ENCODE peak calls at places on chromosomes 13 and 19, in four cellular contexts. C is IMR-90, X is OCI-LY7, I is fibroblast of lung. U is an unnamed sample.
A peak's percentile ranks its signal among the peaks of the same experiment; 100 is the strongest.

GRCh38 chr19:50624949-50625600 is 14.6 kb downstream of the SYT3 start:
- DNase-seq in X (no peak), C (no peak), I (no peak), U (no peak)

GRCh38 chr13:70391678-70392077 is 283.4 kb upstream of the KLHL1 start:
- DNase-seq in X (no peak), I (no peak), C (no peak), U (no peak)

GRCh38 chr13:113148407-113148806 is 10.0 kb upstream of the PROZ start:
- DNase-seq in I (no peak), C (no peak), X (no peak), U (no peak)

GRCh38 chr19:39297931-39298634 is 1.9 kb downstream of the IFNL1 start:
- DNase-seq in C (no peak), I (no peak), X (no peak), U (no peak)

GRCh38 chr19:50567052-50567841 is 988 bp downstream of the LRRC4B start:
- DNase-seq in C (no peak), I (no peak), X (no peak), U (no peak)

GRCh38 chr13:110329798-110330461 is 22.8 kb downstream of the COL4A2 start:
- DNase-seq in C (peak; percentile 93), X (no peak), I (peak; percentile 92), U (peak; percentile 91)

GRCh38 chr13:83449666-83450395 is 432.4 kb downstream of the SLITRK1 start:
- DNase-seq in C (peak; percentile 62), X (no peak), I (peak; percentile 87), U (peak; percentile 84)

GRCh38 chr19:46713781-46714522 is 3.0 kb downstream of the PRKD2 start:
- DNase-seq in C (peak; percentile 63), X (peak; percentile 75), I (peak; percentile 79), U (peak; percentile 66)

GRCh38 chr19:916645-917322 is 349 bp upstream of the KISS1R start:
- DNase-seq in X (no peak), I (no peak), C (no peak), U (no peak)

GRCh38 chr19:16782719-16783118 is 46.5 kb upstream of the SIN3B start:
- DNase-seq in X (no peak), C (no peak), I (no peak), U (no peak)

GRCh38 chr19:16620018-16620417 is 8.0 kb downstream of the MED26 start:
- DNase-seq in I (no peak), X (no peak), C (no peak), U (no peak)

GRCh38 chr19:18839465-18840287 is 7.9 kb downstream of the UPF1 start:
- DNase-seq in C (no peak), I (no peak), X (no peak), U (no peak)

GRCh38 chr19:38277969-38278680 is 13.8 kb downstream of the SPINT2 start:
- DNase-seq in X (no peak), I (peak; percentile 63), C (peak; percentile 35), U (peak; percentile 48)

GRCh38 chr13:26978081-26978860 is 193.3 kb downstream of the USP12 start:
- DNase-seq in C (no peak), I (no peak), X (no peak), U (no peak)

GRCh38 chr13:29556742-29557141 is 38.7 kb downstream of the SLC7A1 start:
- DNase-seq in X (no peak), C (no peak), I (peak; percentile 55), U (peak; percentile 40)

GRCh38 chr13:106230450-106230849 is 305.0 kb downstream of the EFNB2 start:
- DNase-seq in C (peak; percentile 83), I (peak; percentile 59), X (no peak), U (peak; percentile 59)

GRCh38 chr13:61994174-61994573 is 578.5 kb upstream of the PCDH20 start:
- DNase-seq in C (no peak), I (no peak), X (no peak), U (no peak)

GRCh38 chr19:45496349-45496953 is 396 bp downstream of the RTN2 start:
- DNase-seq in I (no peak), X (no peak), C (no peak), U (no peak)

GRCh38 chr13:48054601-48055000 is 17.1 kb downstream of the NUDT15 start:
- DNase-seq in X (no peak), C (no peak), I (no peak), U (no peak)

GRCh38 chr19:38734426-38735256 is 9.6 kb downstream of the CAPN12 start:
- DNase-seq in I (peak; percentile 30), X (peak; percentile 66), C (no peak), U (no peak)

GRCh38 chr13:111902726-111903125 is 164.2 kb upstream of the SOX1 start:
- DNase-seq in X (no peak), C (no peak), I (no peak), U (no peak)

GRCh38 chr13:27101289-27101688 is 70.3 kb downstream of the USP12 start:
- DNase-seq in X (no peak), C (no peak), I (no peak), U (no peak)

GRCh38 chr19:11814707-11815050 is 606 bp downstream of the ZNF440 start:
- DNase-seq in C (peak; percentile 29), X (no peak), I (peak; percentile 42), U (peak; percentile 22)

GRCh38 chr19:11046608-11047354 is 42.5 kb upstream of the LDLR start:
- DNase-seq in I (no peak), X (peak; percentile 81), C (no peak), U (no peak)

GRCh38 chr13:28494537-28494860 is 429 bp downstream of the FLT1 start:
- DNase-seq in X (no peak), C (no peak), I (no peak), U (no peak)

GRCh38 chr19:904545-904944 is 8.5 kb downstream of the R3HDM4 start:
- DNase-seq in X (no peak), I (no peak), C (no peak), U (no peak)

GRCh38 chr13:48831248-48831647 is 144.5 kb upstream of the FNDC3A start:
- DNase-seq in I (peak; percentile 29), C (peak; percentile 31), X (no peak), U (peak; percentile 14)

GRCh38 chr13:114148521-114148855 is 16.1 kb upstream of the RASA3 start:
- DNase-seq in I (no peak), X (no peak), C (no peak), U (no peak)

GRCh38 chr13:63048648-63049047 is 1633.0 kb upstream of the PCDH20 start:
- DNase-seq in I (no peak), C (peak; percentile 16), X (no peak), U (no peak)
- H2AFZ ChIP-seq in I (no peak overlapping the region), C (no peak overlapping the region), X (no peak overlapping the region), U (no peak overlapping the region)

DNA sequence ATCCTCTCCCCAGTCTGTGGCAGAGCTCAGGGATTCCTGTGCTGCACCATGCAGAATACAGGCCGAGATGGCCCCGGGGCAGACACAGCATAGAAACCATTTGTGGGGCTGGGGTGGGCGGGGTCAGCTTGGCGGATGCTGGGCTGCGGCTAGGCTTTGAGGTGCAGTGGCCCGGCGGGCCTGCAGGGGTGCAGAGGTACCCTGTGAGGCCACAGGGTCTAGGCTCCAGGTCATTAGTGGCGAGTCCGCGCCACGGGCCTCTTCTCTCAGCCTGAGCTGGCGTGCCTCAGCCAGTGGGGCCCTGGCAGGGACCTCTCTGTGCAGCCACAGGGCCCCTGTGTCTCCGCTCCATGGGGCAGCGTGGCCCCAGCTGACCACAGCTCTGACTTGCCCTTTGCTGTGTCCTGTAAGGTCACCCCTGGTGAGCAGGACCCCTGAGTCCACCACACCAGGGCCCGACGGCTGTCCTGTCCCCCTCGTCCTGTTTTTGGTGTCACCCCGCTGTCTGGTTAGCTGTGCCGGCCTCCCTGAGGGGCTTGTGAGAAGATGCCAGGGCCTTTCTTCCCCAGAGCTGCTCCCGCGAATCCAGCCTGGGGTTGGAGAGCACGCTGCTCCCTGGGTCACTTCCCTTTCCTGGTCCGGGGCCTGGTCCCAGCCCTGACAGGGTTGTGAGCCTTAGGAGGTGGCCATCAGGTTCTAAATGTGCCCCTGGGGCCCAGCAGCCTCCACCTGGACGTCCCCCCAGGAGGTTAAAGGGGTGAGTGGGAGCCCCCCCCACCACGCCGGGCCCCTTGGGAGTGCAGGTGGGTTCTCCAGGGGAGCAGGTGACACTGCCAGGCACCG is 12.1 kb downstream of the KDM4B start:
- DNase-seq in C (no peak), I (no peak), X (no peak), U (no peak)
- TF ChIP-seq CTCF in C (no peak), I (no peak), X (no peak), U (no peak)

DNA sequence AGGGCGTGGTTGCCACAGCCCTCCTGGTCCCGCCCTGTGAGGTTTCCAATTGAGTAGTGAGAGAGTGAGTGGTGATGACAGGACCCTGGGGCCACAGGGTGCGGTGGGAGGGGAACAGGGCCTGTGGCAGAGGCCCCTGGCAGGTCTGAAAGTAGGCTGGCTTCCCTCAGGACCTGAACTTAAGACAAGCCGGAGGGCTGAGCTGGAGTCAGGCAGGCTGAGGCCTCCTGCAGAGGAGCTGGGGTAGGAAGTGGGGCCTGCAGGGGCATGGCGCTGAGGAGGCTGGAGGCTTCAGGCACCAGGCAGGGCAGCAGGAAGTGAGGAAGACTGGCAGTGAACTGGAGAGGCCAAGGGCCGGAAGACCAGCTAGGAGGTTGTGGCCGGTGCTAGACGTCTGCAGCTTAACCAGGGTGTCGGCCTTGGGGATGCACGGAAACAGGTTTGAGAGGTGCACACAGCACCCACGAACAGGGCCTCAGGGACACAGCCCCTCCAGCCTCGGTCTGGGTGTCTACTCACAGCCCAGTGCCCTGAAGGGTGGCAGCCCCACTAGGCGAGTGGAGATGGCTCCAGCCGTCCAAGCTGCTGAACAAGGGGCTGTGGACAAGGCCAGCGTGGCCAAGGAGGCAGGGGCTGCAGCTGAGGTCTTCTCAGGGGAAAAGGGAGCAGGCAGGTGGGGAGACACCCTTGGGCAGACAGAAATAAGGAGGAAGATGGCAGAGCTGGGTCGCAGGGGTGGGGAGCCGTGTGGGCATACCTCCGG is 17.8 kb downstream of the POP4 start:
- DNase-seq in I (no peak), C (no peak), X (no peak), U (no peak)
- H3K4me2 ChIP-seq in I (no peak overlapping the region), C (no peak overlapping the region), X (no peak overlapping the region), U (no peak overlapping the region)

DNA sequence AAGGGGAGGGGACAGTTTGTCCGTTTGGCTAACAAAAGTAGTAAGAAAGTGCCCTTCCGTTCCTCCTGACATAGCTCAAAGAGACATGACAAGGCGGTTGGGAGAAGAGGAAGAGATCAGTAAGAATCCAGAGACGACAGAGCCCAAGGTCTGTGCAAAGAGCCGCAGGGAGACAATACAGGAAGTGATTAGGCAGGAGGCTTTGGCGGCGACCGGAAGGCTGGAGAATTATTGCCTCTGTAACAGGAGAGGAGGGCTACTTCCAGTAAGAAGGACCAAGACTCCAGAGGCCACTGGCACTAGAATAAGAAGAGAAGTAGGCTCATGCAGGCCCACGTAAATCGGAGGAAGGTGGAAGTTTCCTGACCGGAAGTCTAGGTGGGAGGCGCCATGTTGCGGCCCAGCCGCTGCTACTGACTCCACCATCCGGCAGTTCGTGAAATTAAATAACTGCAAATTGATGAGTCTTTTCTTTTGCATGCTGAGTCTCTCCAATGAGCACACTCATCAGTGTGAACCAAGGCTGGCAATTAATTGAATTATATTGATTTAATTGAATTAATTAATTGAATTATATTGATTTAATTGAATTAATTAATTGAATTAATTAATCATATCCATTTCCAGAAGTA is 9.9 kb downstream of the RFX2 start:
- DNase-seq in C (no peak), I (no peak), X (no peak), U (no peak)
- H2AFZ ChIP-seq in C (no peak overlapping the region), I (no peak overlapping the region), X (no peak overlapping the region), U (no peak overlapping the region)

DNA sequence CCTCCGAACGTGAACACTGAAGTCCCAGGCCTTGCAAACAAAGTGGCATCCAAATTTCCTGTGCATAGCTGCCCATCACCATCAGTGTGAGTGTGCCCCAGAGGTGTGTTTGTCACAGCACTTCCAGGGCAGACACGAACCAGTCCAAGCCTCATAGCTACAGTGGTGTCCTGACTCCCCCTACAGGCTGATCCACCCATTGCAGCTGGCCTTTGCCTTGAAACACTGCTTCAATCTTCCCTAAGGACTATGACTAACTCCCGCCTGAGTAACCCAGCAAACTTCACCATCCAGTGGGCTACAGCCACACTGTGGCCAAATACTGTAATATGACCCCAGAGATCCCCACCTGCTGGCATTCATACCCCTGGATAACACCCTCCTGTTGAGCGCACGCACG is 3.9 kb downstream of the ZNF266 start:
- DNase-seq in X (peak; percentile 33), C (peak; percentile 29), I (no peak), U (no peak)
- TF ChIP-seq CTCF in X (peak; percentile 74), C (peak; percentile 45), I (peak; percentile 23), U (no peak)

U was measured in astrocyte.